ENCODE peak calls at places on chromosomes 16 and 17, in seven cellular contexts. One of them, this sample, is unnamed.
A peak's percentile ranks its signal among the peaks of the same experiment; 100 is the strongest.

GRCh38 chr17:59332890-59333377 is 1.5 kb downstream of the YPEL2 start:
- DNase-seq in NCI-H187: no peak
- DNase-seq in ELF-1: peak; percentile 21
- DNase-seq in esophagus muscularis mucosa: peak; percentile 92
- DNase-seq in CD4-positive, alpha-beta memory T cell: no peak
- DNase-seq in ureter: peak; percentile 50
- DNase-seq in NCI-H1092: no peak
- DNase-seq in this sample: no peak

GRCh38 chr17:73795730-73796129 is 151.5 kb upstream of the SDK2 start:
- DNase-seq in NCI-H187: no peak
- DNase-seq in ELF-1: no peak
- DNase-seq in esophagus muscularis mucosa: no peak
- DNase-seq in CD4-positive, alpha-beta memory T cell: no peak
- DNase-seq in ureter: no peak
- DNase-seq in NCI-H1092: no peak
- DNase-seq in this sample: no peak

GRCh38 chr16:11094838-11095565 is 150.6 kb downstream of the CLEC16A start:
- DNase-seq in NCI-H187: no peak
- DNase-seq in ELF-1: no peak
- DNase-seq in esophagus muscularis mucosa: no peak
- DNase-seq in CD4-positive, alpha-beta memory T cell: no peak
- DNase-seq in ureter: no peak
- DNase-seq in NCI-H1092: no peak
- DNase-seq in this sample: no peak

GRCh38 chr16:21526923-21527807 is 72.2 kb upstream of the METTL9 start:
- DNase-seq in NCI-H187: no peak
- DNase-seq in ELF-1: peak; percentile 69
- DNase-seq in esophagus muscularis mucosa: no peak
- DNase-seq in CD4-positive, alpha-beta memory T cell: no peak
- DNase-seq in ureter: no peak
- DNase-seq in NCI-H1092: no peak
- DNase-seq in this sample: no peak

GRCh38 chr17:69480197-69480596 is 65.7 kb downstream of the MAP2K6 start:
- DNase-seq in NCI-H187: no peak
- DNase-seq in ELF-1: no peak
- DNase-seq in esophagus muscularis mucosa: no peak
- DNase-seq in CD4-positive, alpha-beta memory T cell: no peak
- DNase-seq in ureter: no peak
- DNase-seq in NCI-H1092: no peak
- DNase-seq in this sample: no peak

GRCh38 chr17:49471089-49471683 is 23.9 kb upstream of the NGFR start:
- DNase-seq in NCI-H187: no peak
- DNase-seq in ELF-1: peak; percentile 67
- DNase-seq in esophagus muscularis mucosa: no peak
- DNase-seq in CD4-positive, alpha-beta memory T cell: no peak
- DNase-seq in ureter: no peak
- DNase-seq in NCI-H1092: no peak
- DNase-seq in this sample: no peak

GRCh38 chr17:17809527-17810373 is 27.0 kb downstream of the SREBF1 start:
- DNase-seq in NCI-H187: no peak
- DNase-seq in ELF-1: peak; percentile 90
- DNase-seq in esophagus muscularis mucosa: no peak
- DNase-seq in CD4-positive, alpha-beta memory T cell: no peak
- DNase-seq in ureter: no peak
- DNase-seq in NCI-H1092: no peak
- DNase-seq in this sample: peak; percentile 83

GRCh38 chr16:80019395-80019794 is 418.9 kb upstream of the MAF start:
- DNase-seq in NCI-H187: no peak
- DNase-seq in ELF-1: no peak
- DNase-seq in esophagus muscularis mucosa: no peak
- DNase-seq in CD4-positive, alpha-beta memory T cell: no peak
- DNase-seq in ureter: no peak
- DNase-seq in NCI-H1092: no peak
- DNase-seq in this sample: no peak

GRCh38 chr16:65229191-65229662 is 107.4 kb upstream of the CDH11 start:
- DNase-seq in NCI-H187: no peak
- DNase-seq in ELF-1: no peak
- DNase-seq in esophagus muscularis mucosa: no peak
- DNase-seq in CD4-positive, alpha-beta memory T cell: no peak
- DNase-seq in ureter: no peak
- DNase-seq in NCI-H1092: no peak
- DNase-seq in this sample: no peak

GRCh38 chr17:57918017-57918895 is 37.0 kb downstream of the CUEDC1 start:
- DNase-seq in NCI-H187: no peak
- DNase-seq in ELF-1: peak; percentile 65
- DNase-seq in esophagus muscularis mucosa: no peak
- DNase-seq in CD4-positive, alpha-beta memory T cell: no peak
- DNase-seq in ureter: no peak
- DNase-seq in NCI-H1092: no peak
- DNase-seq in this sample: no peak

GRCh38 chr16:30065943-30066881 is 652 bp downstream of the ALDOA start:
- DNase-seq in NCI-H187: no peak
- DNase-seq in ELF-1: no peak
- DNase-seq in esophagus muscularis mucosa: no peak
- DNase-seq in CD4-positive, alpha-beta memory T cell: no peak
- DNase-seq in ureter: no peak
- DNase-seq in NCI-H1092: no peak
- DNase-seq in this sample: no peak

GRCh38 chr17:76076100-76076764 is 1.7 kb downstream of the GALR2 start:
- DNase-seq in NCI-H187: no peak
- DNase-seq in ELF-1: no peak
- DNase-seq in esophagus muscularis mucosa: no peak
- DNase-seq in CD4-positive, alpha-beta memory T cell: no peak
- DNase-seq in ureter: no peak
- DNase-seq in NCI-H1092: no peak
- DNase-seq in this sample: no peak

GRCh38 chr16:35570946-35571345 is 2111.5 kb downstream of the TP53TG3F start:
- DNase-seq in NCI-H187: no peak
- DNase-seq in ELF-1: no peak
- DNase-seq in esophagus muscularis mucosa: peak; percentile 86
- DNase-seq in CD4-positive, alpha-beta memory T cell: no peak
- DNase-seq in ureter: no peak
- DNase-seq in NCI-H1092: no peak
- DNase-seq in this sample: no peak

GRCh38 chr16:55532227-55532626 is 23.4 kb downstream of the LPCAT2 start:
- DNase-seq in NCI-H187: no peak
- DNase-seq in ELF-1: no peak
- DNase-seq in esophagus muscularis mucosa: no peak
- DNase-seq in CD4-positive, alpha-beta memory T cell: no peak
- DNase-seq in ureter: no peak
- DNase-seq in NCI-H1092: no peak
- DNase-seq in this sample: no peak

GRCh38 chr17:4004517-4005295 is 40.5 kb upstream of the ATP2A3 start:
- DNase-seq in NCI-H187: no peak
- DNase-seq in ELF-1: peak; percentile 90
- DNase-seq in esophagus muscularis mucosa: no peak
- DNase-seq in CD4-positive, alpha-beta memory T cell: peak; percentile 52
- DNase-seq in ureter: no peak
- DNase-seq in NCI-H1092: peak; percentile 21
- DNase-seq in this sample: peak; percentile 74

GRCh38 chr16:27724491-27724878 is 174.5 kb downstream of the KATNIP start:
- DNase-seq in NCI-H187: no peak
- DNase-seq in ELF-1: no peak
- DNase-seq in esophagus muscularis mucosa: no peak
- DNase-seq in CD4-positive, alpha-beta memory T cell: no peak
- DNase-seq in ureter: no peak
- DNase-seq in NCI-H1092: peak; percentile 20
- DNase-seq in this sample: no peak

GRCh38 chr16:84932691-84933090 is 78.6 kb downstream of the ZDHHC7 start:
- DNase-seq in NCI-H187: no peak
- DNase-seq in ELF-1: no peak
- DNase-seq in esophagus muscularis mucosa: no peak
- DNase-seq in CD4-positive, alpha-beta memory T cell: no peak
- DNase-seq in ureter: no peak
- DNase-seq in NCI-H1092: no peak
- DNase-seq in this sample: no peak